ENCODE peak calls at places on chromosomes 4 and X, in seven cellular contexts. O is Calu3; X is GM13976; P is hypothalamus; Z is RKO; S is activated naive CD8-positive, alpha-beta T cell treated with anti-CD3 and anti-CD28 coated beads, Interleukin-2, amount 50 U/mL, for 16 hours; K is amniotic stem cell. Q is an unnamed sample.

GRCh38 chr4:23477905-23478304 is 411.9 kb downstream of the PPARGC1A start:
- DNase-seq in O (no peak), X (no peak), P (no peak), Z (no peak), S (no peak), K (no peak), Q (no peak)

GRCh38 chr4:153249199-153250154 is 45.2 kb downstream of the TRIM2 start:
- DNase-seq in O (peak; percentile 83), X (peak; percentile 94), P (peak; percentile 73), Z (peak; percentile 67), S (peak; percentile 70), K (peak; percentile 65), Q (no peak)

GRCh38 chr4:151721466-151721865 is 39.3 kb downstream of the GATB start:
- DNase-seq in O (no peak), X (no peak), P (no peak), Z (no peak), S (no peak), K (no peak), Q (no peak)

GRCh38 chr4:141346144-141346543 is 125.4 kb downstream of the ZNF330 start:
- DNase-seq in O (no peak), X (peak; percentile 29), P (no peak), Z (peak; percentile 64), S (no peak), K (no peak), Q (no peak)

GRCh38 chrX:22164770-22165388 is 107.8 kb upstream of the CBLL2 start:
- DNase-seq in O (no peak), X (no peak), P (no peak), Z (no peak), S (no peak), K (no peak), Q (no peak)

GRCh38 chrX:41014776-41015175 is 70.5 kb upstream of the USP9X start:
- DNase-seq in O (no peak), X (no peak), P (no peak), Z (peak; percentile 74), S (no peak), K (no peak), Q (no peak)

GRCh38 chrX:29071525-29071924 is 484.3 kb downstream of the IL1RAPL1 start:
- DNase-seq in O (no peak), X (no peak), P (no peak), Z (no peak), S (no peak), K (no peak), Q (no peak)

GRCh38 chr4:61079427-61079826 is 120.7 kb upstream of the ADGRL3 start:
- DNase-seq in O (no peak), X (no peak), P (no peak), Z (no peak), S (no peak), K (no peak), Q (no peak)

GRCh38 chr4:73525611-73526010 is 44.1 kb downstream of the AFM start:
- DNase-seq in O (no peak), X (no peak), P (no peak), Z (no peak), S (no peak), K (no peak), Q (no peak)

GRCh38 chr4:145734051-145734450 is 54.1 kb downstream of the C4orf51 start:
- DNase-seq in O (no peak), X (no peak), P (peak; percentile 25), Z (no peak), S (no peak), K (no peak), Q (no peak)